ENCODE peak calls at places on chromosomes 6 and 20, in seven cellular contexts. X is A673; N is endodermal cell; P is naive thymus-derived CD4-positive, alpha-beta T cell; C is stomach; G is left ventricle myocardium inferior; V is GM12865. S is an unnamed sample.

GRCh38 chr6:7691675-7692452 is 34.0 kb upstream of the BMP6 start:
- DNase-seq in X (no peak), N (peak), P (no peak), C (no peak), G (no peak), V (no peak), S (no peak)

GRCh38 chr20:37986873-37987601 is 46.2 kb downstream of the TTI1 start:
- DNase-seq in X (no peak), N (no peak), P (no peak), C (peak), G (peak), V (no peak), S (no peak)

GRCh38 chr6:131789219-131789618 is 18.6 kb upstream of the ENPP1 start:
- DNase-seq in X (peak), N (no peak), P (no peak), C (no peak), G (no peak), V (no peak), S (peak)

GRCh38 chr6:14713008-14713452 is 532.8 kb upstream of the JARID2 start:
- DNase-seq in X (no peak), N (no peak), P (no peak), C (no peak), G (peak), V (no peak), S (no peak)

GRCh38 chr6:25477006-25477590 is 174.9 kb upstream of the SCGN start:
- DNase-seq in X (no peak), N (no peak), P (no peak), C (no peak), G (no peak), V (no peak), S (no peak)

GRCh38 chr20:63484651-63485403 is 12.4 kb upstream of the KCNQ2 start:
- DNase-seq in X (no peak), N (no peak), P (no peak), C (no peak), G (no peak), V (no peak), S (no peak)

GRCh38 chr6:66771626-66772025 is 1064.6 kb upstream of the EYS start:
- DNase-seq in X (peak), N (no peak), P (no peak), C (no peak), G (no peak), V (no peak), S (no peak)

GRCh38 chr6:73854998-73855718 is 159.2 kb downstream of the CD109 start:
- DNase-seq in X (peak), N (no peak), P (peak), C (no peak), G (no peak), V (peak), S (peak)

GRCh38 chr6:25629202-25629584 is 22.8 kb upstream of the SCGN start:
- DNase-seq in X (peak), N (no peak), P (no peak), C (no peak), G (no peak), V (no peak), S (no peak)

GRCh38 chr6:142377112-142377848 is 75.5 kb downstream of the ADGRG6 start:
- DNase-seq in X (peak), N (peak), P (no peak), C (peak), G (no peak), V (no peak), S (no peak)

GRCh38 chr6:70108230-70108629 is 194.7 kb downstream of the COL9A1 start:
- DNase-seq in X (peak), N (no peak), P (peak), C (no peak), G (no peak), V (peak), S (peak)

GRCh38 chr6:22302828-22303227 is 6.0 kb upstream of the PRL start:
- DNase-seq in X (no peak), N (no peak), P (no peak), C (no peak), G (no peak), V (peak), S (no peak)

GRCh38 chr6:7750183-7750582 is 24.3 kb downstream of the BMP6 start:
- DNase-seq in X (no peak), N (no peak), P (no peak), C (no peak), G (no peak), V (no peak), S (no peak)

GRCh38 chr20:59428006-59428405 is 127.6 kb downstream of the EDN3 start:
- DNase-seq in X (no peak), N (no peak), P (no peak), C (no peak), G (no peak), V (no peak), S (no peak)

GRCh38 chr20:642398-643174 is 10.4 kb downstream of the SRXN1 start:
- DNase-seq in X (peak), N (peak), P (no peak), C (no peak), G (peak), V (no peak), S (no peak)

GRCh38 chr6:79525272-79526100 is 11.7 kb downstream of the LCA5 start:
- DNase-seq in X (no peak), N (no peak), P (no peak), C (no peak), G (no peak), V (no peak), S (no peak)

GRCh38 chr20:10897341-10897740 is 223.5 kb upstream of the JAG1 start:
- DNase-seq in X (no peak), N (no peak), P (no peak), C (no peak), G (no peak), V (no peak), S (no peak)

GRCh38 chr20:49668181-49668877 is 45.3 kb downstream of the B4GALT5 start:
- DNase-seq in X (no peak), N (no peak), P (peak), C (peak), G (peak), V (peak), S (no peak)

GRCh38 chr20:10637062-10637559 is 36.7 kb downstream of the JAG1 start:
- DNase-seq in X (no peak), N (no peak), P (no peak), C (no peak), G (no peak), V (no peak), S (no peak)

GRCh38 chr6:2626381-2626780 is 124.3 kb downstream of the MYLK4 start:
- DNase-seq in X (no peak), N (no peak), P (no peak), C (no peak), G (no peak), V (no peak), S (no peak)

GRCh38 chr20:10040070-10040970 is 5.5 kb downstream of the ANKEF1 start:
- DNase-seq in X (peak), N (no peak), P (no peak), C (no peak), G (no peak), V (no peak), S (no peak)

GRCh38 chr20:59829415-59830106 is 103.9 kb downstream of the SYCP2 start:
- DNase-seq in X (no peak), N (peak), P (no peak), C (no peak), G (peak), V (no peak), S (no peak)

GRCh38 chr6:83860347-83860731 is 850 bp downstream of the CYB5R4 start:
- DNase-seq in X (no peak), N (no peak), P (peak), C (no peak), G (no peak), V (no peak), S (no peak)

GRCh38 chr6:79127660-79128059 is 49.6 kb upstream of the PHIP start:
- DNase-seq in X (no peak), N (peak), P (no peak), C (no peak), G (no peak), V (no peak), S (peak)

GRCh38 chr6:47651505-47651944 is 46.9 kb upstream of the ADGRF4 start:
- DNase-seq in X (no peak), N (no peak), P (no peak), C (no peak), G (no peak), V (no peak), S (no peak)

GRCh38 chr20:21562656-21563055 is 48.8 kb upstream of the NKX2-2 start:
- DNase-seq in X (no peak), N (no peak), P (no peak), C (no peak), G (no peak), V (peak), S (no peak)

GRCh38 chr6:157552956-157553485 is 172.0 kb downstream of the ZDHHC14 start:
- DNase-seq in X (no peak), N (no peak), P (no peak), C (no peak), G (no peak), V (no peak), S (no peak)

GRCh38 chr20:17889226-17889625 is 79.4 kb downstream of the SNX5 start:
- DNase-seq in X (no peak), N (no peak), P (no peak), C (no peak), G (no peak), V (peak), S (no peak)

GRCh38 chr6:160667854-160668481 is 3.9 kb upstream of the LPA start:
- DNase-seq in X (peak), N (peak), P (peak), C (peak), G (no peak), V (peak), S (peak)

GRCh38 chr20:18187020-18187419 is 49.4 kb downstream of the KAT14 start:
- DNase-seq in X (no peak), N (no peak), P (no peak), C (no peak), G (no peak), V (no peak), S (no peak)

GRCh38 chr20:5000263-5001173 is 792 bp downstream of the SLC23A2 start:
- DNase-seq in X (no peak), N (peak), P (peak), C (peak), G (peak), V (no peak), S (no peak)

GRCh38 chr6:56949925-56950495 is 4.9 kb upstream of the BEND6 start:
- DNase-seq in X (peak), N (no peak), P (no peak), C (no peak), G (no peak), V (no peak), S (no peak)

GRCh38 chr6:159104931-159105330 is 60.1 kb upstream of the TAGAP start:
- DNase-seq in X (no peak), N (peak), P (peak), C (no peak), G (no peak), V (peak), S (peak)

GRCh38 chr20:5630071-5630470 is 120.1 kb upstream of the SHLD1 start:
- DNase-seq in X (no peak), N (no peak), P (no peak), C (no peak), G (no peak), V (no peak), S (no peak)

GRCh38 chr20:1769491-1769890 is 111.9 kb upstream of the SIRPG start:
- DNase-seq in X (no peak), N (no peak), P (no peak), C (no peak), G (no peak), V (no peak), S (no peak)

GRCh38 chr20:18632196-18632789 is 44.4 kb downstream of the DTD1 start:
- DNase-seq in X (peak), N (peak), P (peak), C (peak), G (peak), V (peak), S (peak)

GRCh38 chr6:165692106-165692653 is 29.1 kb upstream of the PDE10A start:
- DNase-seq in X (no peak), N (no peak), P (no peak), C (no peak), G (no peak), V (no peak), S (no peak)

GRCh38 chr6:119612871-119613515 is 263.4 kb upstream of the MAN1A1 start:
- DNase-seq in X (peak), N (no peak), P (no peak), C (no peak), G (no peak), V (no peak), S (no peak)

GRCh38 chr20:61722146-61722678 is 343.5 kb downstream of the TAF4 start:
- DNase-seq in X (no peak), N (no peak), P (no peak), C (no peak), G (no peak), V (no peak), S (no peak)

GRCh38 chr20:61720348-61720696 is 345.4 kb downstream of the TAF4 start:
- DNase-seq in X (no peak), N (no peak), P (no peak), C (no peak), G (no peak), V (no peak), S (no peak)

GRCh38 chr20:61723538-61724257 is 342.0 kb downstream of the TAF4 start:
- DNase-seq in X (no peak), N (no peak), P (no peak), C (no peak), G (no peak), V (no peak), S (no peak)

GRCh38 chr20:61719691-61720347 is 345.9 kb downstream of the TAF4 start:
- DNase-seq in X (no peak), N (no peak), P (peak), C (no peak), G (no peak), V (no peak), S (peak)

GRCh38 chr20:61718361-61718760 is 347.3 kb downstream of the TAF4 start:
- DNase-seq in X (no peak), N (no peak), P (no peak), C (no peak), G (no peak), V (no peak), S (no peak)
- H3K4me3 ChIP-seq in X (no peak), N (no peak), P (peak), C (no peak), G (no peak), V (no peak), S (peak)

GRCh38 chr6:29926081-29926794 is 16.1 kb upstream of the HLA-A start:
- DNase-seq in X (no peak), N (no peak), P (peak), C (no peak), G (peak), V (peak), S (no peak)
- H3K4me3 ChIP-seq in X (peak), N (no peak), P (peak), C (peak), G (peak), V (no peak), S (no peak)

DNA sequence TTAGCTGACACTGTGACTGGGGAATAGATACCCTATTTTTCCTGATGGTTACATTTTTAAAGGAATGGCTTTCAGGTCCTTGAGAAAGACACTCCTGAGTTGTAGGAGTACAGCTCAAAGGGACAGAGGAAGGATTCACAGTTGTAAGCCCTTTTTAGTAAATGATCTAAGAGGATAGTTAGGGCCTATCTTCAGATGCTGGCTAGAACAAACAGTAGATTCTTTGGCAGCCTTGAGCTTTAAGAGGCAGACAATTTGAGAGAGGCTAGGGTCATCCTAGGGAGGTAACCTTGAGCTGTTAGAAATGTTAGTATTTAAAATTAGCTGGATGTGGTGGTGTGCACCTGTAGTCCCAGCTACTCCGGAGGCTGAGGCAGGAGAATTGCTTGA is 111.5 kb downstream of the ZFAND3 start:
- DNase-seq in X (no peak), N (no peak), P (no peak), C (no peak), G (no peak), V (no peak), S (no peak)
- H3K4me3 ChIP-seq in X (no peak), N (no peak), P (no peak), C (no peak), G (no peak), V (no peak), S (no peak)

DNA sequence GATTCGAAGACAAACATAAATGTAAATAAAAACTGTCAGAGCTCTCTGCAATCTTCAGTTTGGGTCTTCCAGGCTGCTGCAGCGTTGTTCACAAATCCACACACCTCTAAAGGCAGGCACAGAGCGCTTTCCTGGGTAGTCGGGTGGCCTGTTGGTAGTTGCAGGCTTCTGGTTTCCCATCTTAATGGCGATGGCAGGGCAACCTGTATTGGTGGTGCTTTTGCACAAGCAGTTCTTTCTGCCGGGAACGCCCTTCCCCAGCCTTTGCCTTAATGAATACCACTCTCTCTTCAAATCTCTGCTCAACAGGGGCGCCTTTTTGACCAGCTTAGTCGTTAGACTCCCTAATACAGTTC is 723 bp upstream of the IFT52 start:
- DNase-seq in X (no peak), N (peak), P (no peak), C (no peak), G (no peak), V (peak), S (peak)
- H3K4me3 ChIP-seq in X (peak), N (peak), P (peak), C (peak), G (peak), V (peak), S (peak)

GRCh38 chr6:43807228-43808061 is 37.4 kb downstream of the VEGFA start:
- DNase-seq in X (no peak), N (no peak), P (no peak), C (no peak), G (no peak), V (no peak), S (peak)
- H3K4me3 ChIP-seq in X (no peak), N (no peak), P (no peak), C (no peak), G (no peak), V (no peak), S (no peak)

GRCh38 chr20:36084897-36085617 is 69.5 kb upstream of the EPB41L1 start:
- DNase-seq in X (no peak), N (no peak), P (no peak), C (no peak), G (no peak), V (no peak), S (no peak)
- H3K4me3 ChIP-seq in X (no peak), N (no peak), P (no peak), C (no peak), G (no peak), V (no peak), S (no peak)

DNA sequence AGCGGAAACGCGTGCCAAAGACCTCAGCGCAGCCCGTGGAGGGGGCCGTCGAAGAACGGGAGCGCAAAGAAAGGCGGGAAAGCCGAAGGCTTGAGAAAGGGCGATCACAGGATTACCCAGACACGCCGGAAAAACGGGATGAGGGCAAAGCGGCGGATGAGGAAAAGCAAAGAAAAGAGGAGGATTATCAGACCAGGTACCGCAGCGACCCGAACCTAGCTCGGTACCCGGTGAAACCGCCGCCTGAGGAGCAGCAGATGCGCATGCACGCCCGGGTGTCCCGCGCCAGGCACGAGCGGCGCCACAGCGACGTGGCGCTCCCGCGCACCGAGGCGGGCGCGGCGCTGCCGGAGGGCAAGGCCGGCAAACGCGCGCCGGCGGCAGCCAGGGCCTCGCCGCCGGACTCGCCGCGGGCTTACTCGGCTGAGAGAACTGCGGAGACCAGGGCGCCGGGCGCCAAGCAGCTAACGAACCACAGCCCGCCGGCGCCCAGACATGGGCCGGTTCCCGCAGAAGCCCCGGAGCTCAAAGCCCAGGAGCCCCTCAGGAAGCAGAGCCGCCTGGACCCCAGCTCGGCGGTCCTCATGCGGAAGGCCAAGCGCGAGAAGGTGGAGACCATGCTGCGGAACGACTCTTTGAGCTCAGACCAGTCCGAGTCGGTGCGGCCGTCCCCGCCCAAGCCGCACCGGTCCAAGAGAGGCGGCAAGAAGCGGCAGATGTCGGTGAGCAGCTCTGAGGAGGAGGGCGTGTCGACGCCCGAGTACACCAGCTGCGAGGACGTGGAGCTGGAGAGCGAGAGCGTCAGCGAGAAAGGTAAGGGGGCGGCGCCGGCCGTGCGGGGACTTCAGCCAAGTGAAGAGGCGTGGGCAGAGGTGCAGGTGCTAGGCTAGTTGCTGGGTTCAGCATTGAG is 296.2 kb downstream of the RIMS1 start:
- DNase-seq in X (peak), N (peak), P (no peak), C (peak), G (no peak), V (peak), S (no peak)
- H3K4me3 ChIP-seq in X (peak), N (peak), P (no peak), C (peak), G (peak), V (no peak), S (no peak)

GRCh38 chr6:34028691-34029360 is 117.1 kb downstream of the GRM4 start:
- DNase-seq in X (no peak), N (no peak), P (no peak), C (no peak), G (no peak), V (no peak), S (no peak)

GRCh38 chr6:34027445-34027936 is 118.4 kb downstream of the GRM4 start:
- DNase-seq in X (peak), N (peak), P (peak), C (peak), G (peak), V (peak), S (peak)

GRCh38 chr6:34025851-34026250 is 120.0 kb downstream of the GRM4 start:
- DNase-seq in X (no peak), N (no peak), P (no peak), C (no peak), G (no peak), V (no peak), S (no peak)

GRCh38 chr6:34029489-34030280 is 116.2 kb downstream of the GRM4 start:
- DNase-seq in X (no peak), N (no peak), P (no peak), C (no peak), G (no peak), V (no peak), S (no peak)

DNA sequence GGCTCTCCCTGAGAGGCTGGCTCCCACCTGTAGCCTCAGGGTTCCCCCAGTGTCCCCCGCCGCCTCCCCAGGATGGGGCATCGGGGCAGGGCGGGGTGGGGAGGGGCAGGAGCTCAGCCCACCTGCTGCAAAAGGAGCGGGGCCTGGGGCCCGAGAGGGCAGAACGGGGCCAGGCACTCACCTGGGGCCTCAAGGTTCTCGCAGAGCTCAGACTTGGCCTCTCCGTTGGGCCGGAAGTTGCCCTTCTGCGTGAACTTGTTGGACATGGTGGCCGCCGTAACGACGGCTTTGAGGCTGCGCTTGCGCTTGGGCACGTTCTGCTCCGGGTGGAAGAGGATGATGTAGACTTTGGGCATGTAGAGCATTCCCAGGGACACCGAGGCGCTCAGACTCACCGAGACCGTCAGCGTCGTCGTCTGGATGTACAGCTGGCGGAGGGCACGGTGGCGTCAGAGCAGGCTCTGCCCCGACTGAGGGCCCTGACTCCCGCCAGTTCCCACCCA is 117.9 kb downstream of the GRM4 start:
- DNase-seq in X (no peak), N (no peak), P (peak), C (no peak), G (no peak), V (no peak), S (no peak)
- H3K4me3 ChIP-seq in X (no peak), N (no peak), P (no peak), C (no peak), G (no peak), V (no peak), S (no peak)

S was measured in Jurkat, Clone E6-1.